ENCODE peak calls at places on chromosomes 3 and 15, in six cellular contexts. One of them, this sample, is unnamed.

GRCh38 chr3:21447471-21448205 is 303.4 kb downstream of the ZNF385D start:
- DNase-seq in WTC11: no peak
- DNase-seq in K562: no peak
- DNase-seq in HepG2: no peak
- DNase-seq in GM12878: no peak
- DNase-seq in H1: no peak
- DNase-seq in this sample: no peak

GRCh38 chr3:112027839-112028238 is 6.7 kb upstream of the TMPRSS7 start:
- DNase-seq in WTC11: no peak
- DNase-seq in K562: no peak
- DNase-seq in HepG2: no peak
- DNase-seq in GM12878: no peak
- DNase-seq in H1: no peak
- DNase-seq in this sample: no peak

GRCh38 chr3:56415672-56416071 is 52.6 kb downstream of the ERC2 start:
- DNase-seq in WTC11: no peak
- DNase-seq in K562: no peak
- DNase-seq in HepG2: no peak
- DNase-seq in GM12878: no peak
- DNase-seq in H1: no peak
- DNase-seq in this sample: no peak

GRCh38 chr3:129890891-129891290 is 2.6 kb downstream of the TMCC1 start:
- DNase-seq in WTC11: no peak
- DNase-seq in K562: no peak
- DNase-seq in HepG2: peak; percentile 10
- DNase-seq in GM12878: no peak
- DNase-seq in H1: no peak
- DNase-seq in this sample: no peak

GRCh38 chr3:24573576-24573975 is 78.9 kb upstream of the THRB start:
- DNase-seq in WTC11: no peak
- DNase-seq in K562: no peak
- DNase-seq in HepG2: no peak
- DNase-seq in GM12878: no peak
- DNase-seq in H1: no peak
- DNase-seq in this sample: no peak

GRCh38 chr3:72628065-72628464 is 220.2 kb downstream of the SHQ1 start:
- DNase-seq in WTC11: no peak
- DNase-seq in K562: no peak
- DNase-seq in HepG2: no peak
- DNase-seq in GM12878: no peak
- DNase-seq in H1: no peak
- DNase-seq in this sample: no peak

GRCh38 chr15:54482251-54482650 is 504.0 kb downstream of the UNC13C start:
- DNase-seq in WTC11: peak; percentile 20
- DNase-seq in K562: no peak
- DNase-seq in HepG2: no peak
- DNase-seq in GM12878: no peak
- DNase-seq in H1: no peak
- DNase-seq in this sample: peak; percentile 17

GRCh38 chr3:46662771-46663551 is 30.5 kb downstream of the ALS2CL start:
- DNase-seq in WTC11: no peak
- DNase-seq in K562: no peak
- DNase-seq in HepG2: no peak
- DNase-seq in GM12878: no peak
- DNase-seq in H1: no peak
- DNase-seq in this sample: no peak

GRCh38 chr3:95289295-95289694 is 1226.4 kb downstream of the NSUN3 start:
- DNase-seq in WTC11: no peak
- DNase-seq in K562: no peak
- DNase-seq in HepG2: no peak
- DNase-seq in GM12878: no peak
- DNase-seq in H1: no peak
- DNase-seq in this sample: no peak

GRCh38 chr3:176974303-176974702 is 223.0 kb downstream of the TBL1XR1 start:
- DNase-seq in WTC11: no peak
- DNase-seq in K562: no peak
- DNase-seq in HepG2: no peak
- DNase-seq in GM12878: no peak
- DNase-seq in H1: no peak
- DNase-seq in this sample: no peak

GRCh38 chr3:164040991-164041390 is 1037.3 kb downstream of the SI start:
- DNase-seq in WTC11: no peak
- DNase-seq in K562: no peak
- DNase-seq in HepG2: no peak
- DNase-seq in GM12878: no peak
- DNase-seq in H1: no peak
- DNase-seq in this sample: no peak

GRCh38 chr3:50585919-50586762 is 16.8 kb downstream of the HEMK1 start:
- DNase-seq in WTC11: no peak
- DNase-seq in K562: no peak
- DNase-seq in HepG2: no peak
- DNase-seq in GM12878: no peak
- DNase-seq in H1: no peak
- DNase-seq in this sample: no peak
- TF ChIP-seq CREB1 in WTC11: no peak
- TF ChIP-seq CREB1 in K562: no peak
- TF ChIP-seq CREB1 in HepG2: no peak
- TF ChIP-seq CREB1 in GM12878: no peak
- TF ChIP-seq CREB1 in H1: no peak
- TF ChIP-seq CREB1 in this sample: no peak

GRCh38 chr3:191353022-191353777 is 22.9 kb upstream of the UTS2B start:
- DNase-seq in WTC11: no peak
- DNase-seq in K562: no peak
- DNase-seq in HepG2: peak; percentile 50
- DNase-seq in GM12878: no peak
- DNase-seq in H1: no peak
- DNase-seq in this sample: no peak

GRCh38 chr3:191355406-191355805 is 25.1 kb upstream of the UTS2B start:
- DNase-seq in WTC11: no peak
- DNase-seq in K562: no peak
- DNase-seq in HepG2: no peak
- DNase-seq in GM12878: peak; percentile 74
- DNase-seq in H1: no peak
- DNase-seq in this sample: no peak

GRCh38 chr3:191358929-191359328 is 28.6 kb upstream of the UTS2B start:
- DNase-seq in WTC11: no peak
- DNase-seq in K562: no peak
- DNase-seq in HepG2: no peak
- DNase-seq in GM12878: no peak
- DNase-seq in H1: no peak
- DNase-seq in this sample: peak; percentile 52

GRCh38 chr3:191357909-191358308 is 27.6 kb upstream of the UTS2B start:
- DNase-seq in WTC11: no peak
- DNase-seq in K562: no peak
- DNase-seq in HepG2: no peak
- DNase-seq in GM12878: no peak
- DNase-seq in H1: no peak
- DNase-seq in this sample: peak; percentile 34

DNA sequence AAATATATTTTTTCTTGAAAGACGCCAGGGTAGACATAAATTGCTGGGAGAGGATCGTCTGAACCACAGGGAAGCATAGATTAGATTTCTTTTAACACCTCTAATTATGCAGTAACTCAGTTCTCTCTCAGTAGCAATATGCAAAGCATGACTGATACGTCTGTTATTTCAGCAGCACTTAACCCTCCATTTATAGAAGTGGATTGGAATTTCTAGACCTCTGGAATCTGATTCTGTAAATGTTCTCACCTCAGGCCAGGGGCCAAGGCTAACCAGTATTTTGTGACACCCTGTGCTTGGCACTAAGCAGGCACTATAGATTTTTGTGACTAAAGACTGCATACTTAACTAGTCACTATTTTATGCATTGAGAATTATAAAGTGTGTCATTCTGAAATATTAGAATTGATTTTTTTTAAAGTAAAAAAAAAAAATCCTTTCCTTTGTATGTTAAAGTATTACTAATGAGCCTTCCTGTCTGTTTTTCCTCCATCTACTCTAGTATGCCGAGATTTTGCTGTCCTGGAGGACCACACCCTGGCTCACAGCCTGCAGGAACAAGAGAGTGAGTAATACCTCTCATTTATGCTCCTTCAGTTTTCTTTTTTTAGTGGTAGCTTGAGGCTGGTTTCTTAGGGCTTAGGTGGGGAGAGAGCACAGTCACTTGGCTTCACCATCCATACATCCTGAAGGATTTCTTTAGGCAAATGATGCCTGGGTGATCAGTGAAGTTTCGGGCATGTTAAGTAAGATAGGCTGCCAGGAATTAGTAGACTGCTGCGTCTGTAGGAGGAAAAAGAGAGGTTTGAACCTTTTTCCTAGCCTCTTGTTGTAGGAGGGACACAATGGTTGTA is 26.5 kb upstream of the UTS2B start:
- DNase-seq in WTC11: no peak
- DNase-seq in K562: no peak
- DNase-seq in HepG2: no peak
- DNase-seq in GM12878: no peak
- DNase-seq in H1: no peak
- DNase-seq in this sample: peak; percentile 29
- TF ChIP-seq CREB1 in WTC11: no peak
- TF ChIP-seq CREB1 in K562: no peak
- TF ChIP-seq CREB1 in HepG2: no peak
- TF ChIP-seq CREB1 in GM12878: no peak
- TF ChIP-seq CREB1 in H1: no peak
- TF ChIP-seq CREB1 in this sample: no peak

GRCh38 chr3:189937302-189938255 is 183.1 kb downstream of the P3H2 start:
- DNase-seq in WTC11: no peak
- DNase-seq in K562: no peak
- DNase-seq in HepG2: no peak
- DNase-seq in GM12878: no peak
- DNase-seq in H1: no peak
- DNase-seq in this sample: no peak
- TF ChIP-seq CREB1 in WTC11: no peak
- TF ChIP-seq CREB1 in K562: no peak
- TF ChIP-seq CREB1 in HepG2: no peak
- TF ChIP-seq CREB1 in GM12878: no peak
- TF ChIP-seq CREB1 in H1: no peak
- TF ChIP-seq CREB1 in this sample: no peak

GRCh38 chr3:57659810-57660439 is 33.0 kb downstream of the DENND6A start:
- DNase-seq in WTC11: no peak
- DNase-seq in K562: no peak
- DNase-seq in HepG2: no peak
- DNase-seq in GM12878: no peak
- DNase-seq in H1: no peak
- DNase-seq in this sample: peak; percentile 19

GRCh38 chr3:57655727-57656126 is 37.1 kb downstream of the DENND6A start:
- DNase-seq in WTC11: no peak
- DNase-seq in K562: no peak
- DNase-seq in HepG2: no peak
- DNase-seq in GM12878: no peak
- DNase-seq in H1: no peak
- DNase-seq in this sample: no peak

GRCh38 chr3:57661404-57661803 is 31.5 kb downstream of the DENND6A start:
- DNase-seq in WTC11: no peak
- DNase-seq in K562: no peak
- DNase-seq in HepG2: no peak
- DNase-seq in GM12878: no peak
- DNase-seq in H1: no peak
- DNase-seq in this sample: no peak

GRCh38 chr3:57654214-57654613 is 38.7 kb downstream of the DENND6A start:
- DNase-seq in WTC11: no peak
- DNase-seq in K562: no peak
- DNase-seq in HepG2: no peak
- DNase-seq in GM12878: no peak
- DNase-seq in H1: no peak
- DNase-seq in this sample: no peak

GRCh38 chr3:57659004-57659672 is 33.7 kb downstream of the DENND6A start:
- DNase-seq in WTC11: no peak
- DNase-seq in K562: no peak
- DNase-seq in HepG2: no peak
- DNase-seq in GM12878: no peak
- DNase-seq in H1: no peak
- DNase-seq in this sample: no peak
- TF ChIP-seq CREB1 in WTC11: no peak
- TF ChIP-seq CREB1 in K562: no peak
- TF ChIP-seq CREB1 in HepG2: no peak
- TF ChIP-seq CREB1 in GM12878: no peak
- TF ChIP-seq CREB1 in H1: no peak
- TF ChIP-seq CREB1 in this sample: no peak

DNA sequence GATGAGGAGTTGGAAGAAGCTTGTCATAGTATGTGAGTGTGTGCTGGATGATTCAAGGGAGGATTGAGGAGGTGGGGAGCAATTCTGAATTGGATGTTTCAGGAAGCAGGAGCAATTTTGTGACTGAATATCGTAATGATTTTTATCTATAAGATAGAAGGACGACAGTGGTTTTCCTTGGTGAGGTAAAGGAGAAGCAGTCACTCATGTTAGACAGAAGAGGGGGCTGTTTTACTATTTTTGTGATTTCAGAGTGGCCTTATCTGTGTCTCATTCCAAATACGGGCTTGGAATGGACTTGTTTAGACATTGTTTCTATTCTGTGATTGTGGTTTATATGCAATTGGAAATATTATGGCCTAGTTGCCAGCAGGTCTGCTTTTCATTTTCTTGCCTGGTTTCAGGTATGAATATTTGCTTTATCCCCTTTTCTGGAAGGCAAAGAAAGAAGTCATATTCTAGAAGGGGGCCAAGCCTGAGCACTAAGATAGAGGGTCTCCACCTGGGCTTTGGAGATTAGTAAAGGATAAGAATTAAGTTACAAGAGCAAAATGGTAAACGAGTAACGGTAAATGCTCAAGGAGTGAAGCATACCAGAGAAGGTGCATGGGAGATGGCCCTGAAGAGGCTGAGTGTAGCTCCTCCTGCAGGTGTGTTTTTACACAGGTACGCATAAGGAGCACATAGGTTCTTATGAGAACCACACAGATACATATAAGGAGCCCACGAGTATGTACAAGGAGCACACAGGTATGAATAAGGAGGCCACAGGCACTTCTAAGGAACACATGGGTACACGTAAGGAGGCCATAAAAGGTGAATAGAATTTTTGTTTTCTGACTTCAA is 124.6 kb upstream of the KCNAB1 start:
- DNase-seq in WTC11: no peak
- DNase-seq in K562: peak; percentile 26
- DNase-seq in HepG2: peak; percentile 41
- DNase-seq in GM12878: no peak
- DNase-seq in H1: no peak
- DNase-seq in this sample: peak; percentile 69
- TF ChIP-seq CREB1 in WTC11: no peak
- TF ChIP-seq CREB1 in K562: no peak
- TF ChIP-seq CREB1 in HepG2: no peak
- TF ChIP-seq CREB1 in GM12878: no peak
- TF ChIP-seq CREB1 in H1: no peak
- TF ChIP-seq CREB1 in this sample: no peak

This sample was measured in GM23338.